ENCODE peak calls at places on chromosome 3, in nine cellular contexts. One of them, this sample, is unnamed.

GRCh38 chr3:45665101-45665572 is 24.1 kb upstream of the SACM1L start:
- DNase-seq in upper lobe of right lung: no peak
- DNase-seq in heart right ventricle: peak; percentile 76
- DNase-seq in sigmoid colon: no peak
- DNase-seq in foreskin keratinocyte: peak; percentile 66
- DNase-seq in GM06990: peak; percentile 35
- DNase-seq in left ventricle myocardium inferior: no peak
- DNase-seq in ovary: no peak
- DNase-seq in RWPE2: no peak
- DNase-seq in this sample: no peak

GRCh38 chr3:9098716-9099675 is 135.7 kb upstream of the RAD18 start:
- DNase-seq in RWPE2: no peak
- DNase-seq in upper lobe of right lung: no peak
- DNase-seq in left ventricle myocardium inferior: no peak
- DNase-seq in GM06990: no peak
- DNase-seq in heart right ventricle: no peak
- DNase-seq in sigmoid colon: no peak
- DNase-seq in ovary: peak; percentile 57
- DNase-seq in foreskin keratinocyte: no peak
- DNase-seq in this sample: no peak

GRCh38 chr3:85626662-85627061 is 667.9 kb downstream of the CADM2 start:
- DNase-seq in upper lobe of right lung: no peak
- DNase-seq in left ventricle myocardium inferior: no peak
- DNase-seq in ovary: no peak
- DNase-seq in GM06990: no peak
- DNase-seq in RWPE2: no peak
- DNase-seq in heart right ventricle: no peak
- DNase-seq in sigmoid colon: no peak
- DNase-seq in foreskin keratinocyte: no peak
- DNase-seq in this sample: no peak

GRCh38 chr3:167816953-167817352 is 81.4 kb downstream of the SERPINI1 start:
- DNase-seq in upper lobe of right lung: no peak
- DNase-seq in sigmoid colon: no peak
- DNase-seq in heart right ventricle: no peak
- DNase-seq in ovary: no peak
- DNase-seq in left ventricle myocardium inferior: no peak
- DNase-seq in GM06990: no peak
- DNase-seq in foreskin keratinocyte: no peak
- DNase-seq in RWPE2: no peak
- DNase-seq in this sample: no peak

GRCh38 chr3:86785381-86785780 is 205.6 kb downstream of the VGLL3 start:
- DNase-seq in heart right ventricle: no peak
- DNase-seq in ovary: no peak
- DNase-seq in GM06990: no peak
- DNase-seq in left ventricle myocardium inferior: no peak
- DNase-seq in sigmoid colon: no peak
- DNase-seq in upper lobe of right lung: no peak
- DNase-seq in RWPE2: no peak
- DNase-seq in foreskin keratinocyte: peak; percentile 11
- DNase-seq in this sample: no peak

GRCh38 chr3:144760831-144761230 is 789.2 kb downstream of the DIPK2A start:
- DNase-seq in RWPE2: no peak
- DNase-seq in GM06990: no peak
- DNase-seq in sigmoid colon: no peak
- DNase-seq in ovary: no peak
- DNase-seq in left ventricle myocardium inferior: no peak
- DNase-seq in foreskin keratinocyte: no peak
- DNase-seq in upper lobe of right lung: no peak
- DNase-seq in heart right ventricle: no peak
- DNase-seq in this sample: no peak

GRCh38 chr3:45964139-45964538 is 20.9 kb downstream of the CXCR6 start:
- DNase-seq in foreskin keratinocyte: no peak
- DNase-seq in GM06990: peak; percentile 43
- DNase-seq in ovary: no peak
- DNase-seq in heart right ventricle: no peak
- DNase-seq in sigmoid colon: no peak
- DNase-seq in upper lobe of right lung: no peak
- DNase-seq in left ventricle myocardium inferior: no peak
- DNase-seq in RWPE2: no peak
- DNase-seq in this sample: no peak

GRCh38 chr3:157531301-157531660 is 28.1 kb upstream of the VEPH1 start:
- DNase-seq in left ventricle myocardium inferior: no peak
- DNase-seq in GM06990: no peak
- DNase-seq in foreskin keratinocyte: peak; percentile 15
- DNase-seq in upper lobe of right lung: no peak
- DNase-seq in sigmoid colon: no peak
- DNase-seq in heart right ventricle: no peak
- DNase-seq in RWPE2: no peak
- DNase-seq in ovary: no peak
- DNase-seq in this sample: no peak

GRCh38 chr3:126208618-126209256 is 28.4 kb upstream of the ALDH1L1 start:
- DNase-seq in ovary: peak; percentile 53
- DNase-seq in GM06990: no peak
- DNase-seq in foreskin keratinocyte: peak; percentile 89
- DNase-seq in heart right ventricle: peak; percentile 85
- DNase-seq in sigmoid colon: peak; percentile 82
- DNase-seq in upper lobe of right lung: peak; percentile 85
- DNase-seq in left ventricle myocardium inferior: peak; percentile 82
- DNase-seq in RWPE2: peak; percentile 91
- DNase-seq in this sample: no peak

GRCh38 chr3:149448331-149448831 is 26.1 kb upstream of the TM4SF4 start:
- DNase-seq in ovary: no peak
- DNase-seq in sigmoid colon: no peak
- DNase-seq in foreskin keratinocyte: peak; percentile 72
- DNase-seq in upper lobe of right lung: no peak
- DNase-seq in heart right ventricle: no peak
- DNase-seq in RWPE2: no peak
- DNase-seq in GM06990: no peak
- DNase-seq in left ventricle myocardium inferior: no peak
- DNase-seq in this sample: no peak

GRCh38 chr3:30347679-30348216 is 258.7 kb upstream of the TGFBR2 start:
- DNase-seq in ovary: no peak
- DNase-seq in foreskin keratinocyte: peak; percentile 97
- DNase-seq in heart right ventricle: no peak
- DNase-seq in left ventricle myocardium inferior: no peak
- DNase-seq in RWPE2: no peak
- DNase-seq in GM06990: no peak
- DNase-seq in sigmoid colon: no peak
- DNase-seq in upper lobe of right lung: no peak
- DNase-seq in this sample: no peak

DNA sequence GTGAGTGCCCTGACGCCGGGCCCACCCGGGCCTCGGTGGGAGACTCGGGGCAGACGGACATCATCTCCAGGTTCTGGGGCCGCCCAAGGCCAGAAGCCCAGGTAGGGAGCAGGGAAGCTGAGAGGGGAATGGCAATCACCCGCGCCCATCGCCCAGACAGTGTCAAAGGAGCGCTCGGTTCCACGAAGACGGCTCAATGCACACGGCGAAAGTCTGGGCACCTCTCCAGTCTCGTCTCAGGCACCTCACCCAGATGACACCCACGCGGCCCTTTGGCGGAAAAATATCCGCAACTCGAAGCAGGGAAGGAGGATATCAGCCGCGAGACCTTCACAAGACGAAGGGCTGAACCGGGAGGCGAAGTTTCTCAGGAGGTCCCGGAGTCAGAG is 942 bp downstream of the IL17RD start:
- DNase-seq in left ventricle myocardium inferior: peak; percentile 54
- DNase-seq in GM06990: peak; percentile 15
- DNase-seq in upper lobe of right lung: no peak
- DNase-seq in foreskin keratinocyte: peak; percentile 11
- DNase-seq in ovary: peak; percentile 62
- DNase-seq in sigmoid colon: no peak
- DNase-seq in RWPE2: no peak
- DNase-seq in heart right ventricle: peak; percentile 70
- DNase-seq in this sample: no peak
- H3K27me3 ChIP-seq in left ventricle myocardium inferior: peaks cover 3% of the 10 kb centered on the region
- H3K27me3 ChIP-seq in GM06990: peaks cover 6% of the 10 kb centered on the region
- H3K27me3 ChIP-seq in upper lobe of right lung: peaks cover 11% of the 10 kb centered on the region
- H3K27me3 ChIP-seq in foreskin keratinocyte: peaks cover 60% of the 10 kb centered on the region
- H3K27me3 ChIP-seq in ovary: no peaks in the 10 kb centered on the region
- H3K27me3 ChIP-seq in sigmoid colon: no peaks in the 10 kb centered on the region
- H3K27me3 ChIP-seq in RWPE2: no peaks in the 10 kb centered on the region
- H3K27me3 ChIP-seq in heart right ventricle: no peaks in the 10 kb centered on the region
- H3K27me3 ChIP-seq in this sample: no peaks in the 10 kb centered on the region

GRCh38 chr3:185401319-185401955 is 38.5 kb downstream of the MAP3K13 start:
- DNase-seq in GM06990: no peak
- DNase-seq in upper lobe of right lung: no peak
- DNase-seq in RWPE2: no peak
- DNase-seq in heart right ventricle: no peak
- DNase-seq in sigmoid colon: no peak
- DNase-seq in foreskin keratinocyte: no peak
- DNase-seq in left ventricle myocardium inferior: no peak
- DNase-seq in ovary: no peak
- DNase-seq in this sample: no peak

GRCh38 chr3:185402561-185402960 is 39.6 kb downstream of the MAP3K13 start:
- DNase-seq in upper lobe of right lung: no peak
- DNase-seq in ovary: peak; percentile 21
- DNase-seq in sigmoid colon: no peak
- DNase-seq in GM06990: no peak
- DNase-seq in RWPE2: no peak
- DNase-seq in heart right ventricle: peak; percentile 5
- DNase-seq in left ventricle myocardium inferior: no peak
- DNase-seq in foreskin keratinocyte: peak; percentile 45
- DNase-seq in this sample: no peak

GRCh38 chr3:185405243-185405642 is 42.3 kb downstream of the MAP3K13 start:
- DNase-seq in GM06990: no peak
- DNase-seq in upper lobe of right lung: no peak
- DNase-seq in ovary: no peak
- DNase-seq in left ventricle myocardium inferior: no peak
- DNase-seq in sigmoid colon: no peak
- DNase-seq in RWPE2: no peak
- DNase-seq in foreskin keratinocyte: no peak
- DNase-seq in heart right ventricle: no peak
- DNase-seq in this sample: no peak

GRCh38 chr3:185400866-185401265 is 37.9 kb downstream of the MAP3K13 start:
- DNase-seq in upper lobe of right lung: no peak
- DNase-seq in heart right ventricle: no peak
- DNase-seq in GM06990: no peak
- DNase-seq in foreskin keratinocyte: peak; percentile 28
- DNase-seq in left ventricle myocardium inferior: no peak
- DNase-seq in ovary: no peak
- DNase-seq in RWPE2: no peak
- DNase-seq in sigmoid colon: no peak
- DNase-seq in this sample: no peak

DNA sequence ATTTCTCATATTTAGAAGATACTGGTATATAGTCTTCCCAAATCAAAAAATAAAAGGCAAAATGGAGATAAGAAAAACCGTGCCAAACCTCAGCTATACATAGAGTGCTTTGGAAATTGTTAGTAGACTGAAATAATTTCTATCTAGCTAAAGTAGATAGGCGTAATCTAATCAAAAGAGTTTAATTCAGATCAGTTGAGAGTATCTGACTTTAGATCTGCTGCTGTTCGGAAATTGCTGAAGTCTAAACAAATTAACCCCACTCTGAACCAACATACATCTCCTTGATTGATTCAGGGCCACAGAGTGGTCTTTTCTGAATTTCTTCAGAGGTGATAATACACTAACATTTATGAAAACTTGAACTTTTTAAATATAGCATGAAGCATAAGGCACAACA is 40.1 kb downstream of the MAP3K13 start:
- DNase-seq in left ventricle myocardium inferior: no peak
- DNase-seq in sigmoid colon: no peak
- DNase-seq in heart right ventricle: no peak
- DNase-seq in RWPE2: no peak
- DNase-seq in GM06990: no peak
- DNase-seq in foreskin keratinocyte: no peak
- DNase-seq in upper lobe of right lung: no peak
- DNase-seq in ovary: no peak
- DNase-seq in this sample: no peak
- TF ChIP-seq CTCF in left ventricle myocardium inferior: no peak
- TF ChIP-seq CTCF in sigmoid colon: no peak
- TF ChIP-seq CTCF in heart right ventricle: no peak
- TF ChIP-seq CTCF in RWPE2: no peak
- TF ChIP-seq CTCF in GM06990: no peak
- TF ChIP-seq CTCF in foreskin keratinocyte: no peak
- TF ChIP-seq CTCF in upper lobe of right lung: no peak
- TF ChIP-seq CTCF in ovary: no peak
- TF ChIP-seq CTCF in this sample: no peak

GRCh38 chr3:26623409-26624208 is 1.0 kb downstream of the LRRC3B start:
- DNase-seq in RWPE2: no peak
- DNase-seq in left ventricle myocardium inferior: no peak
- DNase-seq in sigmoid colon: peak; percentile 62
- DNase-seq in heart right ventricle: no peak
- DNase-seq in upper lobe of right lung: no peak
- DNase-seq in GM06990: no peak
- DNase-seq in foreskin keratinocyte: no peak
- DNase-seq in ovary: no peak
- DNase-seq in this sample: no peak

GRCh38 chr3:26622634-26623408 is at the start of gene LRRC3B:
- DNase-seq in foreskin keratinocyte: peak; percentile 6
- DNase-seq in RWPE2: no peak
- DNase-seq in heart right ventricle: no peak
- DNase-seq in sigmoid colon: no peak
- DNase-seq in ovary: no peak
- DNase-seq in left ventricle myocardium inferior: no peak
- DNase-seq in upper lobe of right lung: peak; percentile 65
- DNase-seq in GM06990: no peak
- DNase-seq in this sample: no peak

GRCh38 chr3:26624209-26624775 is 1.7 kb downstream of the LRRC3B start:
- DNase-seq in foreskin keratinocyte: no peak
- DNase-seq in upper lobe of right lung: no peak
- DNase-seq in ovary: no peak
- DNase-seq in RWPE2: no peak
- DNase-seq in left ventricle myocardium inferior: no peak
- DNase-seq in heart right ventricle: no peak
- DNase-seq in GM06990: no peak
- DNase-seq in sigmoid colon: peak; percentile 58
- DNase-seq in this sample: no peak

GRCh38 chr3:26627080-26627479 is 4.5 kb downstream of the LRRC3B start:
- DNase-seq in ovary: no peak
- DNase-seq in RWPE2: no peak
- DNase-seq in sigmoid colon: no peak
- DNase-seq in foreskin keratinocyte: no peak
- DNase-seq in heart right ventricle: no peak
- DNase-seq in left ventricle myocardium inferior: no peak
- DNase-seq in upper lobe of right lung: no peak
- DNase-seq in GM06990: no peak
- DNase-seq in this sample: no peak

GRCh38 chr3:26625187-26625586 is 2.6 kb downstream of the LRRC3B start:
- DNase-seq in ovary: no peak
- DNase-seq in sigmoid colon: no peak
- DNase-seq in RWPE2: no peak
- DNase-seq in upper lobe of right lung: no peak
- DNase-seq in heart right ventricle: no peak
- DNase-seq in GM06990: no peak
- DNase-seq in left ventricle myocardium inferior: no peak
- DNase-seq in foreskin keratinocyte: no peak
- DNase-seq in this sample: no peak
- H3K27me3 ChIP-seq in ovary: no peaks in the 10 kb centered on the region
- H3K27me3 ChIP-seq in sigmoid colon: peaks cover 21% of the 10 kb centered on the region
- H3K27me3 ChIP-seq in RWPE2: peaks cover 44% of the 10 kb centered on the region
- H3K27me3 ChIP-seq in upper lobe of right lung: peaks cover 31% of the 10 kb centered on the region
- H3K27me3 ChIP-seq in heart right ventricle: peaks cover 47% of the 10 kb centered on the region
- H3K27me3 ChIP-seq in GM06990: no peaks in the 10 kb centered on the region
- H3K27me3 ChIP-seq in left ventricle myocardium inferior: peaks cover 61% of the 10 kb centered on the region
- H3K27me3 ChIP-seq in foreskin keratinocyte: peaks cover 78% of the 10 kb centered on the region
- H3K27me3 ChIP-seq in this sample: no peaks in the 10 kb centered on the region

DNA sequence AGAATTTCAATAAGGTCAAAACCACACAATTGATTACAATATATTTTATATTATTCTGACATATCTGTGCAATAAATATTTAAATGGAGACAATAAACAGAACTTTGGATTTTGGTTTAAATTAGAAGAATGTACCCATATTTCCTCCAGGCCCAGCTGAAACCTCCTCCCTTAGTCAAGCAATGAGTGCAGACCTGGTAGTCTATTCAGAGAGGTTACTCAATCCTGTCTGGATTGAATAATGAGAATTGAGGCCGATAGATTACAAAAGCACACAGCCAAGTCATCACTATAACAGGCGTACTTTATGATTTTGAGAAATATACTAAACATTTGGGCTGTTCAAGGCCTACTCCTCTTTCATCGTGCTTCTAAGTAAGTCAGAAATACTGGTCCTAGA is 114.5 kb upstream of the STRIT1 start:
- DNase-seq in left ventricle myocardium inferior: no peak
- DNase-seq in ovary: no peak
- DNase-seq in heart right ventricle: no peak
- DNase-seq in foreskin keratinocyte: no peak
- DNase-seq in GM06990: no peak
- DNase-seq in upper lobe of right lung: no peak
- DNase-seq in sigmoid colon: no peak
- DNase-seq in RWPE2: no peak
- DNase-seq in this sample: no peak
- TF ChIP-seq CTCF in left ventricle myocardium inferior: no peak
- TF ChIP-seq CTCF in ovary: no peak
- TF ChIP-seq CTCF in heart right ventricle: no peak
- TF ChIP-seq CTCF in foreskin keratinocyte: no peak
- TF ChIP-seq CTCF in GM06990: no peak
- TF ChIP-seq CTCF in upper lobe of right lung: no peak
- TF ChIP-seq CTCF in sigmoid colon: no peak
- TF ChIP-seq CTCF in RWPE2: no peak
- TF ChIP-seq CTCF in this sample: no peak